ENCODE peak calls at places on chromosome 16, in eight cellular contexts. One of them, this sample, is unnamed.

GRCh38 chr16:82741073-82741615 is 114.4 kb downstream of the CDH13 start:
- DNase-seq in CD4-positive, alpha-beta T cell: no peak
- DNase-seq in CD8-positive, alpha-beta memory T cell: no peak
- DNase-seq in amniotic stem cell: no peak
- DNase-seq in NCI-H345: no peak
- DNase-seq in stimulated activated naive CD8-positive, alpha-beta T cell treated with anti-CD3 and anti-CD28 coated beads, Interleukin-15, Interleukin-2, amounts not matched to agents 100 U/mL and 50 U/mL, for 24 hours: no peak
- DNase-seq in amygdala: no peak
- DNase-seq in progenitor cell of endocrine pancreas: no peak
- DNase-seq in this sample: no peak

GRCh38 chr16:23959801-23960072 is 124.0 kb downstream of the PRKCB start:
- DNase-seq in CD4-positive, alpha-beta T cell: no peak
- DNase-seq in CD8-positive, alpha-beta memory T cell: no peak
- DNase-seq in amniotic stem cell: no peak
- DNase-seq in NCI-H345: no peak
- DNase-seq in stimulated activated naive CD8-positive, alpha-beta T cell treated with anti-CD3 and anti-CD28 coated beads, Interleukin-15, Interleukin-2, amounts not matched to agents 100 U/mL and 50 U/mL, for 24 hours: no peak
- DNase-seq in amygdala: no peak
- DNase-seq in progenitor cell of endocrine pancreas: no peak
- DNase-seq in this sample: no peak

GRCh38 chr16:11390573-11391495 is 45.6 kb downstream of the RMI2 start:
- DNase-seq in CD4-positive, alpha-beta T cell: no peak
- DNase-seq in CD8-positive, alpha-beta memory T cell: no peak
- DNase-seq in amniotic stem cell: no peak
- DNase-seq in NCI-H345: peak
- DNase-seq in stimulated activated naive CD8-positive, alpha-beta T cell treated with anti-CD3 and anti-CD28 coated beads, Interleukin-15, Interleukin-2, amounts not matched to agents 100 U/mL and 50 U/mL, for 24 hours: no peak
- DNase-seq in amygdala: no peak
- DNase-seq in progenitor cell of endocrine pancreas: no peak
- DNase-seq in this sample: no peak

GRCh38 chr16:84925092-84925772 is 86.1 kb downstream of the ZDHHC7 start:
- DNase-seq in CD4-positive, alpha-beta T cell: peak
- DNase-seq in CD8-positive, alpha-beta memory T cell: peak
- DNase-seq in amniotic stem cell: no peak
- DNase-seq in NCI-H345: peak
- DNase-seq in stimulated activated naive CD8-positive, alpha-beta T cell treated with anti-CD3 and anti-CD28 coated beads, Interleukin-15, Interleukin-2, amounts not matched to agents 100 U/mL and 50 U/mL, for 24 hours: peak
- DNase-seq in amygdala: peak
- DNase-seq in progenitor cell of endocrine pancreas: no peak
- DNase-seq in this sample: no peak

GRCh38 chr16:87874639-87875472 is 5.5 kb upstream of the SLC7A5 start:
- DNase-seq in CD4-positive, alpha-beta T cell: no peak
- DNase-seq in CD8-positive, alpha-beta memory T cell: no peak
- DNase-seq in amniotic stem cell: no peak
- DNase-seq in NCI-H345: no peak
- DNase-seq in stimulated activated naive CD8-positive, alpha-beta T cell treated with anti-CD3 and anti-CD28 coated beads, Interleukin-15, Interleukin-2, amounts not matched to agents 100 U/mL and 50 U/mL, for 24 hours: peak
- DNase-seq in amygdala: no peak
- DNase-seq in progenitor cell of endocrine pancreas: no peak
- DNase-seq in this sample: no peak

GRCh38 chr16:85724936-85725335 is 26.0 kb downstream of the C16orf74 start:
- DNase-seq in CD4-positive, alpha-beta T cell: no peak
- DNase-seq in CD8-positive, alpha-beta memory T cell: no peak
- DNase-seq in amniotic stem cell: no peak
- DNase-seq in NCI-H345: no peak
- DNase-seq in stimulated activated naive CD8-positive, alpha-beta T cell treated with anti-CD3 and anti-CD28 coated beads, Interleukin-15, Interleukin-2, amounts not matched to agents 100 U/mL and 50 U/mL, for 24 hours: no peak
- DNase-seq in amygdala: no peak
- DNase-seq in progenitor cell of endocrine pancreas: no peak
- DNase-seq in this sample: no peak

GRCh38 chr16:79278506-79278905 is 322.0 kb downstream of the MAF start:
- DNase-seq in CD4-positive, alpha-beta T cell: peak
- DNase-seq in CD8-positive, alpha-beta memory T cell: peak
- DNase-seq in amniotic stem cell: no peak
- DNase-seq in NCI-H345: no peak
- DNase-seq in stimulated activated naive CD8-positive, alpha-beta T cell treated with anti-CD3 and anti-CD28 coated beads, Interleukin-15, Interleukin-2, amounts not matched to agents 100 U/mL and 50 U/mL, for 24 hours: peak
- DNase-seq in amygdala: no peak
- DNase-seq in progenitor cell of endocrine pancreas: no peak
- DNase-seq in this sample: no peak

GRCh38 chr16:9463461-9463860 is 372.0 kb downstream of the HAPSTR1 start:
- DNase-seq in CD4-positive, alpha-beta T cell: no peak
- DNase-seq in CD8-positive, alpha-beta memory T cell: no peak
- DNase-seq in amniotic stem cell: no peak
- DNase-seq in NCI-H345: no peak
- DNase-seq in stimulated activated naive CD8-positive, alpha-beta T cell treated with anti-CD3 and anti-CD28 coated beads, Interleukin-15, Interleukin-2, amounts not matched to agents 100 U/mL and 50 U/mL, for 24 hours: no peak
- DNase-seq in amygdala: no peak
- DNase-seq in progenitor cell of endocrine pancreas: no peak
- DNase-seq in this sample: no peak